ENCODE peak calls at places on chromosomes 3 and 15, in seven cellular contexts. S is HL-60, Z is ovary, F is GM10248, R is astrocyte, W is retinal pigment epithelial cell, M is Peyer's patch. X is an unnamed sample.

GRCh38 chr3:154168998-154169880 is 48.0 kb downstream of the ARHGEF26 start:
- DNase-seq in F (no peak), W (no peak), Z (no peak), M (no peak), S (no peak), R (no peak), X (no peak)

GRCh38 chr15:56411122-56411749 is 46.0 kb downstream of the TEX9 start:
- DNase-seq in R (no peak), M (no peak), S (no peak), Z (no peak), W (no peak), F (no peak), X (no peak)

GRCh38 chr3:71065764-71066013 is 517.8 kb downstream of the FOXP1 start:
- DNase-seq in W (no peak), S (no peak), M (no peak), F (no peak), Z (no peak), R (no peak), X (no peak)

GRCh38 chr15:25508369-25509002 is 69.7 kb upstream of the UBE3A start:
- DNase-seq in Z (no peak), F (no peak), W (no peak), S (no peak), M (no peak), R (peak; percentile 24), X (peak; percentile 21)

GRCh38 chr3:160613661-160614060 is 48.3 kb upstream of the KPNA4 start:
- DNase-seq in R (no peak), M (no peak), Z (no peak), W (no peak), S (no peak), F (no peak), X (no peak)

GRCh38 chr3:71210257-71211002 is 373.1 kb downstream of the FOXP1 start:
- DNase-seq in Z (no peak), S (peak; percentile 88), R (peak; percentile 47), M (no peak), W (no peak), F (no peak), X (no peak)

GRCh38 chr3:25423780-25424179 is 4.3 kb upstream of the RARB start:
- DNase-seq in R (peak; percentile 79), F (no peak), W (no peak), Z (no peak), S (no peak), M (no peak), X (no peak)

GRCh38 chr3:175246766-175247165 is 387.6 kb downstream of the NAALADL2 start:
- DNase-seq in S (no peak), R (peak; percentile 52), M (no peak), Z (no peak), W (no peak), F (no peak), X (no peak)

GRCh38 chr15:51726302-51727073 is 11.0 kb downstream of the LYSMD2 start:
- DNase-seq in M (no peak), F (peak; percentile 37), Z (peak; percentile 57), S (no peak), W (no peak), R (peak; percentile 81), X (peak; percentile 58)

GRCh38 chr3:15154326-15154725 is 51.7 kb upstream of the CAPN7 start:
- DNase-seq in S (no peak), M (no peak), Z (no peak), R (no peak), F (no peak), W (no peak), X (no peak)

GRCh38 chr15:57097246-57097645 is 178.8 kb downstream of the TCF12 start:
- DNase-seq in Z (no peak), W (no peak), F (no peak), M (no peak), R (no peak), S (no peak), X (no peak)

GRCh38 chr3:169668957-169669681 is 5.6 kb upstream of the MECOM start:
- DNase-seq in W (no peak), S (peak; percentile 38), M (peak; percentile 82), Z (peak; percentile 40), R (peak; percentile 33), F (peak; percentile 76), X (peak; percentile 80)

GRCh38 chr3:55486857-55487375 is at the start of gene WNT5A:
- DNase-seq in Z (peak; percentile 67), W (no peak), M (peak; percentile 58), S (no peak), F (no peak), R (peak; percentile 51), X (no peak)

GRCh38 chr3:53311882-53312281 is 35.5 kb downstream of the DCP1A start:
- DNase-seq in R (no peak), M (no peak), S (no peak), F (no peak), W (no peak), Z (no peak), X (no peak)

GRCh38 chr3:133040696-133041523 is 2.7 kb downstream of the TMEM108 start:
- DNase-seq in F (peak; percentile 61), M (peak; percentile 46), Z (no peak), S (peak; percentile 49), R (peak; percentile 38), W (no peak), X (peak; percentile 74)

GRCh38 chr3:126816956-126817777 is 113.1 kb downstream of the CHCHD6 start:
- DNase-seq in W (no peak), R (no peak), M (no peak), F (no peak), Z (peak; percentile 30), S (no peak), X (no peak)

GRCh38 chr3:153160451-153161137 is 1.4 kb upstream of the RAP2B start:
- DNase-seq in W (peak; percentile 54), Z (peak; percentile 78), S (peak; percentile 70), R (peak; percentile 90), F (peak; percentile 76), M (peak; percentile 88), X (peak; percentile 80)

DNA sequence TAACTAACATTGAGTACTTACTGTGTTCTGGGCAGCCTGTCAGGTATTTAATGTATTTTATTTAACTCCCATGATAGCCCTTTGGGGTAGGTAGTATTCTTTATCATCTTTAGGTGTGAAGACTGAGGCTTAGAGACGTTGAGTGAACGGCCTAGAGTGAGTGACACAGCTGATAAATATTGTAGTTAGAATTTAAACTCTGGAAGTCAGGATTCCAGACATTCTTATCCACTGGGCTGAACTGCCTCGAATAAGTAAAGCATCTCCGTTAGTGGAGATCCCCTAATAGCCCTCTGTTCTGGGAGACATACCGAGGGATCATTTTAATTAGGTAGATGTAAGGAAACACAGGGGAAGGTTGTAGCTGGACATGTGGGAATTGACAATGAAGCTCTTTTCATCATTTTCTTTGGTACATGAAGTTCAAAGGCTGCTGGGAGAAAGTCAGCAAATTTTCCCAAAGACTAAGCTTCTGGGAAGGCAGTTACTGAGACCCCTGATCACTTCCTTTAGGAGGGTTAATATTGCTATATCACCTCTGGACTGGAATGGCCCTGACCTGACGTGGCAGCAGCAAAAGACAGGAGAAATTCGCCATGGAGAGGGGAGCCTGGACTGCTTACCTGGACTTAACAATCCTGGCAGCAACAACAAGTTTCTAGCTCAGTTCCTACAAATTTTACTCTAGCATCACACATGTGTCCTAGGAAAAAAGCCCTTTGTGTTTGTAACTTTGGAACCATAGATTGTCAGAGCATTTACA is 11.7 kb upstream of the PDCD6IP start:
- DNase-seq in R (peak; percentile 23), F (no peak), W (no peak), M (no peak), Z (no peak), S (no peak), X (no peak)
- TF ChIP-seq CTCF in R (no peak), F (no peak), W (no peak), M (no peak), Z (no peak), S (no peak), X (no peak)

GRCh38 chr15:77693576-77693975 is 60.9 kb upstream of the LINGO1 start:
- DNase-seq in S (no peak), M (no peak), W (no peak), F (no peak), Z (no peak), R (no peak), X (no peak)

GRCh38 chr15:77692614-77693013 is 59.9 kb upstream of the LINGO1 start:
- DNase-seq in M (no peak), W (no peak), S (no peak), R (no peak), Z (no peak), F (no peak), X (no peak)

GRCh38 chr15:77688270-77689058 is 55.8 kb upstream of the LINGO1 start:
- DNase-seq in M (no peak), S (no peak), Z (no peak), R (no peak), W (no peak), F (no peak), X (no peak)

GRCh38 chr15:77691607-77692006 is 58.9 kb upstream of the LINGO1 start:
- DNase-seq in R (no peak), F (no peak), M (no peak), S (no peak), Z (no peak), W (no peak), X (no peak)

GRCh38 chr15:77689821-77690220 is 57.1 kb upstream of the LINGO1 start:
- DNase-seq in S (no peak), M (no peak), Z (no peak), R (no peak), W (no peak), F (no peak), X (no peak)
- TF ChIP-seq CTCF in S (no peak), M (no peak), Z (no peak), R (no peak), W (no peak), F (no peak), X (no peak)

GRCh38 chr15:33654859-33655258 is 313.4 kb upstream of the CHRM5 start:
- DNase-seq in W (no peak), R (no peak), F (no peak), S (no peak), Z (no peak), M (no peak), X (no peak)

GRCh38 chr15:33644319-33644718 is 324.0 kb upstream of the CHRM5 start:
- DNase-seq in S (no peak), W (no peak), R (no peak), M (no peak), F (no peak), Z (no peak), X (no peak)

DNA sequence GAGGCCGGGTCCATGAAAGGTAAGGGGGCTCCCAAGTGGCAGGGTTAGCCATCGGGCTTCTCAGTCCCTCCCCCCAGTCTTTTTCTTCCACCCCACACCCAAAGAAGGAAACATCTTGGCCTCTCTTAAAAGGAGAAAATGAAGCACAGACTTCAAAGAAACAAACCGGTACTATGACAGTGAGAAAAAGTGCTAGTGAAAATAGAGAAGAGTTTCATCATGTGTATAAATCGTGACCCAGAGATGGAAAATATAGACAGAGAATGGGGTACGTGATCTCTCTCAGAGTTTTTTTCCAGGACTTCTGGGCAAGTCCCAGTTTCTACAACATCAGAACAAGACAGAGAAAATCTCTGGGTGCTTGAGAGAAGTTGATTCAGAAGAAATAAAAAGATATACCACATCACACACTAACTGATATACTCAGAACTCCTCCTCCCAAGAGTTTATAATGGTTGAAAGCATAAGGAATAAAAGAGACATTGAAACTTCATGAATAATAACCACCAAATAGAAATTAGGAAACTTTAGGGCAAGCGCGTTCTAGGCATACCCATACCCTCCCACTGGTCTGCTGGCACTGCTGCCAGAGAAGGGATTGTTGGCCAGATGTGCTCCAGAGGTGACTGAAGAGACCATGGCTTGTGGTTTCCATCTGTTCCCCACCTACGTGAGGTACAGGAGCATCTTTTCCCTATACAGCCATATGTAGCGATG is 318.9 kb upstream of the CHRM5 start:
- DNase-seq in M (no peak), W (no peak), R (no peak), F (no peak), S (no peak), Z (no peak), X (no peak)
- TF ChIP-seq CTCF in M (no peak), W (no peak), R (no peak), F (no peak), S (no peak), Z (no peak), X (no peak)

GRCh38 chr15:39602143-39602542 is 21.3 kb downstream of the THBS1 start:
- DNase-seq in Z (no peak), S (no peak), R (no peak), W (no peak), F (no peak), M (no peak), X (no peak)
- TF ChIP-seq CTCF in Z (no peak), S (no peak), R (peak; percentile 6), W (peak; percentile 14), F (no peak), M (no peak), X (no peak)